ENCODE peak calls at places on chromosome X, in six cellular contexts. One of them, this sample, is unnamed.

GRCh38 chrX:47232803-47233332 is at the start of gene USP11:
- DNase-seq in COR-L47: peak
- DNase-seq in non-pigmented ciliary epithelial cell: no peak
- DNase-seq in endothelial cell: no peak
- DNase-seq in fibroblast of the aortic adventitia: peak
- DNase-seq in ELR: peak
- DNase-seq in this sample: no peak

GRCh38 chrX:53795583-53795982 is 109.1 kb upstream of the HUWE1 start:
- DNase-seq in COR-L47: no peak
- DNase-seq in non-pigmented ciliary epithelial cell: no peak
- DNase-seq in endothelial cell: no peak
- DNase-seq in fibroblast of the aortic adventitia: peak
- DNase-seq in ELR: peak
- DNase-seq in this sample: no peak

GRCh38 chrX:115630204-115630603 is 69.2 kb downstream of the PLS3 start:
- DNase-seq in COR-L47: no peak
- DNase-seq in non-pigmented ciliary epithelial cell: no peak
- DNase-seq in endothelial cell: no peak
- DNase-seq in fibroblast of the aortic adventitia: peak
- DNase-seq in ELR: no peak
- DNase-seq in this sample: no peak

GRCh38 chrX:100410083-100410590 is at the start of gene PCDH19:
- DNase-seq in COR-L47: peak
- DNase-seq in non-pigmented ciliary epithelial cell: peak
- DNase-seq in endothelial cell: peak
- DNase-seq in fibroblast of the aortic adventitia: peak
- DNase-seq in ELR: peak
- DNase-seq in this sample: no peak

GRCh38 chrX:65706041-65706828 is 38.8 kb downstream of the MSN start:
- DNase-seq in COR-L47: no peak
- DNase-seq in non-pigmented ciliary epithelial cell: no peak
- DNase-seq in endothelial cell: no peak
- DNase-seq in fibroblast of the aortic adventitia: peak
- DNase-seq in ELR: peak
- DNase-seq in this sample: no peak

GRCh38 chrX:10769165-10769564 is 148.8 kb upstream of the MID1 start:
- DNase-seq in COR-L47: peak
- DNase-seq in non-pigmented ciliary epithelial cell: no peak
- DNase-seq in endothelial cell: no peak
- DNase-seq in fibroblast of the aortic adventitia: peak
- DNase-seq in ELR: peak
- DNase-seq in this sample: no peak

GRCh38 chrX:44157858-44158257 is 184.7 kb upstream of the NDP start:
- DNase-seq in COR-L47: no peak
- DNase-seq in non-pigmented ciliary epithelial cell: no peak
- DNase-seq in endothelial cell: no peak
- DNase-seq in fibroblast of the aortic adventitia: peak
- DNase-seq in ELR: no peak
- DNase-seq in this sample: no peak

GRCh38 chrX:46325312-46325877 is 219.8 kb downstream of the ZNF674 start:
- DNase-seq in COR-L47: no peak
- DNase-seq in non-pigmented ciliary epithelial cell: peak
- DNase-seq in endothelial cell: no peak
- DNase-seq in fibroblast of the aortic adventitia: peak
- DNase-seq in ELR: peak
- DNase-seq in this sample: no peak

GRCh38 chrX:103464071-103464773 is 55.1 kb downstream of the RAB40A start:
- DNase-seq in COR-L47: no peak
- DNase-seq in non-pigmented ciliary epithelial cell: no peak
- DNase-seq in endothelial cell: peak
- DNase-seq in fibroblast of the aortic adventitia: peak
- DNase-seq in ELR: peak
- DNase-seq in this sample: no peak

GRCh38 chrX:111490683-111491082 is 20.8 kb upstream of the SERTM2 start:
- DNase-seq in COR-L47: no peak
- DNase-seq in non-pigmented ciliary epithelial cell: no peak
- DNase-seq in endothelial cell: no peak
- DNase-seq in fibroblast of the aortic adventitia: no peak
- DNase-seq in ELR: no peak
- DNase-seq in this sample: no peak

GRCh38 chrX:134868766-134869495 is 121.9 kb upstream of the SMIM10 start:
- DNase-seq in COR-L47: no peak
- DNase-seq in non-pigmented ciliary epithelial cell: peak
- DNase-seq in endothelial cell: no peak
- DNase-seq in fibroblast of the aortic adventitia: peak
- DNase-seq in ELR: peak
- DNase-seq in this sample: no peak

GRCh38 chrX:137926090-137926489 is 360.2 kb downstream of the ZIC3 start:
- DNase-seq in COR-L47: peak
- DNase-seq in non-pigmented ciliary epithelial cell: no peak
- DNase-seq in endothelial cell: peak
- DNase-seq in fibroblast of the aortic adventitia: no peak
- DNase-seq in ELR: no peak
- DNase-seq in this sample: no peak

GRCh38 chrX:111349098-111349497 is 62.9 kb downstream of the DCX start:
- DNase-seq in COR-L47: no peak
- DNase-seq in non-pigmented ciliary epithelial cell: no peak
- DNase-seq in endothelial cell: no peak
- DNase-seq in fibroblast of the aortic adventitia: no peak
- DNase-seq in ELR: no peak
- DNase-seq in this sample: no peak

GRCh38 chrX:12716574-12716973 is 74.6 kb upstream of the PRPS2 start:
- DNase-seq in COR-L47: no peak
- DNase-seq in non-pigmented ciliary epithelial cell: no peak
- DNase-seq in endothelial cell: no peak
- DNase-seq in fibroblast of the aortic adventitia: no peak
- DNase-seq in ELR: no peak
- DNase-seq in this sample: no peak

GRCh38 chrX:143632625-143633387 is 3.1 kb downstream of the SLITRK4 start:
- DNase-seq in COR-L47: no peak
- DNase-seq in non-pigmented ciliary epithelial cell: no peak
- DNase-seq in endothelial cell: no peak
- DNase-seq in fibroblast of the aortic adventitia: no peak
- DNase-seq in ELR: no peak
- DNase-seq in this sample: no peak

GRCh38 chrX:74535633-74536141 is 78.7 kb downstream of the RLIM start:
- DNase-seq in COR-L47: peak
- DNase-seq in non-pigmented ciliary epithelial cell: peak
- DNase-seq in endothelial cell: peak
- DNase-seq in fibroblast of the aortic adventitia: peak
- DNase-seq in ELR: peak
- DNase-seq in this sample: peak

GRCh38 chrX:8741981-8742380 is 10.0 kb upstream of the ANOS1 start:
- DNase-seq in COR-L47: no peak
- DNase-seq in non-pigmented ciliary epithelial cell: no peak
- DNase-seq in endothelial cell: no peak
- DNase-seq in fibroblast of the aortic adventitia: no peak
- DNase-seq in ELR: no peak
- DNase-seq in this sample: no peak

GRCh38 chrX:134177527-134177926 is 59.5 kb upstream of the CCDC160 start:
- DNase-seq in COR-L47: no peak
- DNase-seq in non-pigmented ciliary epithelial cell: no peak
- DNase-seq in endothelial cell: no peak
- DNase-seq in fibroblast of the aortic adventitia: no peak
- DNase-seq in ELR: no peak
- DNase-seq in this sample: no peak

GRCh38 chrX:138885886-138886285 is 174.4 kb upstream of the FGF13 start:
- DNase-seq in COR-L47: no peak
- DNase-seq in non-pigmented ciliary epithelial cell: peak
- DNase-seq in endothelial cell: no peak
- DNase-seq in fibroblast of the aortic adventitia: peak
- DNase-seq in ELR: peak
- DNase-seq in this sample: no peak

GRCh38 chrX:103151799-103152198 is 58.9 kb upstream of the NXF3 start:
- DNase-seq in COR-L47: peak
- DNase-seq in non-pigmented ciliary epithelial cell: no peak
- DNase-seq in endothelial cell: no peak
- DNase-seq in fibroblast of the aortic adventitia: no peak
- DNase-seq in ELR: peak
- DNase-seq in this sample: no peak

GRCh38 chrX:19152762-19153161 is 30.5 kb upstream of the ADGRG2 start:
- DNase-seq in COR-L47: no peak
- DNase-seq in non-pigmented ciliary epithelial cell: no peak
- DNase-seq in endothelial cell: no peak
- DNase-seq in fibroblast of the aortic adventitia: peak
- DNase-seq in ELR: peak
- DNase-seq in this sample: no peak

GRCh38 chrX:13899607-13900006 is 82.7 kb upstream of the GPM6B start:
- DNase-seq in COR-L47: peak
- DNase-seq in non-pigmented ciliary epithelial cell: peak
- DNase-seq in endothelial cell: no peak
- DNase-seq in fibroblast of the aortic adventitia: peak
- DNase-seq in ELR: peak
- DNase-seq in this sample: no peak

GRCh38 chrX:71997320-71997719 is 86.7 kb downstream of the NHSL2 start:
- DNase-seq in COR-L47: no peak
- DNase-seq in non-pigmented ciliary epithelial cell: no peak
- DNase-seq in endothelial cell: no peak
- DNase-seq in fibroblast of the aortic adventitia: peak
- DNase-seq in ELR: no peak
- DNase-seq in this sample: no peak

GRCh38 chrX:153845195-153845594 is 14.9 kb upstream of the PDZD4 start:
- DNase-seq in COR-L47: no peak
- DNase-seq in non-pigmented ciliary epithelial cell: no peak
- DNase-seq in endothelial cell: no peak
- DNase-seq in fibroblast of the aortic adventitia: no peak
- DNase-seq in ELR: no peak
- DNase-seq in this sample: no peak